ENCODE peak calls at places on chromosomes 2 and 18, in seven cellular contexts. M is activated CD4-positive, alpha-beta T cell treated with anti-CD3 and anti-CD28 coated beads for 36 hours; F is activated T-cell treated with anti-CD3 and anti-CD28 coated beads, Interleukin-2, amount 50 U/mL, for 4 hours; V is upper lobe of right lung; U is right cardiac atrium; N is T-cell; R is RWPE2. C is an unnamed sample.

GRCh38 chr2:102387763-102388546 is 32.4 kb downstream of the IL18R1 start:
- ATAC-seq in M (no peak), F (no peak), V (no peak), U (no peak), N (no peak), R (no peak), C (peak)

GRCh38 chr2:26164641-26165211 is 8.2 kb upstream of the GAREM2 start:
- ATAC-seq in M (no peak), F (no peak), V (no peak), U (no peak), N (no peak), R (no peak), C (no peak)

GRCh38 chr18:2970344-2970743 is 42.6 kb downstream of the LPIN2 start:
- ATAC-seq in M (no peak), F (no peak), V (no peak), U (no peak), N (no peak), R (no peak), C (no peak)

GRCh38 chr2:170428868-170429267 is 250.9 kb downstream of the MYO3B start:
- ATAC-seq in M (no peak), F (no peak), V (no peak), U (no peak), N (no peak), R (no peak), C (no peak)

GRCh38 chr18:77635858-77636257 is 386.2 kb downstream of the GALR1 start:
- ATAC-seq in M (no peak), F (no peak), V (no peak), U (no peak), N (no peak), R (no peak), C (no peak)

GRCh38 chr2:189045836-189046235 is 71.7 kb downstream of the COL3A1 start:
- ATAC-seq in M (no peak), F (no peak), V (no peak), U (no peak), N (no peak), R (no peak), C (no peak)

GRCh38 chr18:34153711-34154110 is 71.0 kb downstream of the NOL4 start:
- ATAC-seq in M (peak), F (no peak), V (no peak), U (no peak), N (no peak), R (peak), C (no peak)

GRCh38 chr2:220641137-220641536 is 931.0 kb downstream of the EPHA4 start:
- ATAC-seq in M (no peak), F (no peak), V (no peak), U (no peak), N (no peak), R (no peak), C (no peak)

GRCh38 chr2:236944561-236944960 is 141.1 kb upstream of the COPS8 start:
- ATAC-seq in M (no peak), F (no peak), V (no peak), U (no peak), N (no peak), R (no peak), C (no peak)

GRCh38 chr18:79466591-79466990 is 70.9 kb downstream of the NFATC1 start:
- ATAC-seq in M (no peak), F (no peak), V (no peak), U (no peak), N (no peak), R (no peak), C (no peak)

GRCh38 chr2:127511090-127511489 is 15.2 kb downstream of the IWS1 start:
- ATAC-seq in M (no peak), F (no peak), V (no peak), U (no peak), N (no peak), R (no peak), C (no peak)

GRCh38 chr2:26173596-26174482 is 951 bp downstream of the GAREM2 start:
- ATAC-seq in M (no peak), F (no peak), V (no peak), U (no peak), N (no peak), R (no peak), C (no peak)

GRCh38 chr2:109079590-109079989 is 49.4 kb upstream of the SH3RF3 start:
- ATAC-seq in M (no peak), F (no peak), V (no peak), U (peak), N (no peak), R (no peak), C (no peak)

GRCh38 chr18:8654482-8655451 is 45.5 kb downstream of the RAB12 start:
- ATAC-seq in M (no peak), F (no peak), V (peak), U (peak), N (no peak), R (no peak), C (no peak)

GRCh38 chr18:75931079-75931478 is 503.6 kb upstream of the SMIM21 start:
- ATAC-seq in M (no peak), F (no peak), V (no peak), U (no peak), N (no peak), R (no peak), C (no peak)

GRCh38 chr18:49621851-49622351 is 60.0 kb downstream of the LIPG start:
- ATAC-seq in M (no peak), F (no peak), V (peak), U (peak), N (no peak), R (no peak), C (no peak)

GRCh38 chr18:35770360-35770759 is 188.8 kb downstream of the GALNT1 start:
- ATAC-seq in M (peak), F (peak), V (peak), U (no peak), N (peak), R (no peak), C (peak)

GRCh38 chr2:60976875-60977561 is 40.5 kb upstream of the PEX13 start:
- ATAC-seq in M (peak), F (peak), V (peak), U (no peak), N (no peak), R (no peak), C (peak)

GRCh38 chr2:100237770-100238169 is 84.5 kb downstream of the LONRF2 start:
- ATAC-seq in M (no peak), F (no peak), V (peak), U (no peak), N (no peak), R (no peak), C (peak)

GRCh38 chr2:73243884-73244570 is 9.9 kb downstream of the CCT7 start:
- ATAC-seq in M (no peak), F (no peak), V (peak), U (no peak), N (no peak), R (peak), C (no peak)

GRCh38 chr18:33560686-33561370 is 17.2 kb upstream of the ASXL3 start:
- ATAC-seq in M (no peak), F (no peak), V (no peak), U (no peak), N (no peak), R (peak), C (no peak)

GRCh38 chr2:57343391-57344006 is 703.1 kb upstream of the VRK2 start:
- ATAC-seq in M (no peak), F (no peak), V (no peak), U (no peak), N (no peak), R (no peak), C (no peak)

GRCh38 chr2:135839713-135840112 is 2.7 kb upstream of the LCT start:
- ATAC-seq in M (no peak), F (no peak), V (peak), U (peak), N (no peak), R (no peak), C (no peak)

GRCh38 chr2:215020283-215020682 is 118.1 kb downstream of the ABCA12 start:
- ATAC-seq in M (no peak), F (peak), V (no peak), U (no peak), N (no peak), R (no peak), C (peak)

GRCh38 chr2:173750332-173750731 is 214.8 kb downstream of the SP3 start:
- ATAC-seq in M (no peak), F (no peak), V (peak), U (peak), N (no peak), R (no peak), C (no peak)

GRCh38 chr2:58291726-58292430 is 50.8 kb upstream of the FANCL start:
- ATAC-seq in M (no peak), F (no peak), V (no peak), U (no peak), N (no peak), R (no peak), C (no peak)

GRCh38 chr2:196113061-196113974 is 44.7 kb upstream of the DNAH7 start:
- ATAC-seq in M (no peak), F (no peak), V (no peak), U (no peak), N (no peak), R (no peak), C (no peak)

GRCh38 chr2:184425083-184425482 is 173.2 kb upstream of the ZNF804A start:
- ATAC-seq in M (no peak), F (no peak), V (no peak), U (no peak), N (no peak), R (no peak), C (no peak)

GRCh38 chr2:179096090-179096489 is 46.2 kb upstream of the CCDC141 start:
- ATAC-seq in M (peak), F (peak), V (peak), U (no peak), N (peak), R (no peak), C (peak)

GRCh38 chr18:28134774-28135173 is 42.2 kb downstream of the CDH2 start:
- ATAC-seq in M (no peak), F (no peak), V (no peak), U (peak), N (no peak), R (no peak), C (no peak)

GRCh38 chr2:216777637-216778273 is 82.1 kb downstream of the TNP1 start:
- ATAC-seq in M (peak), F (peak), V (peak), U (no peak), N (no peak), R (peak), C (peak)

GRCh38 chr2:196798980-196799379 is 503 bp downstream of the GTF3C3 start:
- ATAC-seq in M (peak), F (peak), V (no peak), U (peak), N (no peak), R (no peak), C (peak)

GRCh38 chr2:41837610-41838009 is 210.2 kb upstream of the PKDCC start:
- ATAC-seq in M (no peak), F (no peak), V (no peak), U (no peak), N (no peak), R (no peak), C (no peak)

GRCh38 chr2:41597672-41598071 is 450.1 kb upstream of the PKDCC start:
- ATAC-seq in M (no peak), F (no peak), V (no peak), U (peak), N (no peak), R (no peak), C (no peak)

GRCh38 chr2:220499281-220499680 is 871.9 kb downstream of the SLC4A3 start:
- ATAC-seq in M (no peak), F (no peak), V (peak), U (peak), N (no peak), R (peak), C (no peak)

GRCh38 chr2:9403924-9404323 is 19.4 kb downstream of the ITGB1BP1 start:
- ATAC-seq in M (no peak), F (no peak), V (no peak), U (no peak), N (no peak), R (no peak), C (no peak)

GRCh38 chr2:85704800-85705679 is 10.9 kb downstream of the GNLY start:
- ATAC-seq in M (no peak), F (peak), V (no peak), U (no peak), N (peak), R (no peak), C (peak)

GRCh38 chr18:45617284-45617683 is 2.0 kb downstream of the SLC14A2 start:
- ATAC-seq in M (no peak), F (no peak), V (peak), U (peak), N (no peak), R (peak), C (peak)

C was measured in activated T-helper 17 cell treated with anti-CD3 and anti-CD28 coated beads, Interleukin-2, amount 50 U/mL, for 72 hours.